ENCODE peak calls at places on chromosomes 11 and 22, in eight cellular contexts. H is MCF 10A, S is fibroblast of lung, E is fibroblast of the aortic adventitia, F is coronary artery, Z is activated B cell treated with CpG ODN at 0.5 μM for 24 hours, C is left ventricle myocardium inferior, L is WTC11. M is an unnamed sample.

GRCh38 chr11:79538775-79539174 is 97.9 kb upstream of the TENM4 start:
- DNase-seq in E (no peak), C (no peak), L (no peak), H (no peak), Z (no peak), F (no peak), S (no peak), M (no peak)

GRCh38 chr22:42328130-42328821 is 57.8 kb upstream of the TCF20 start:
- DNase-seq in E (no peak), H (no peak), Z (no peak), L (no peak), F (no peak), S (no peak), C (no peak), M (no peak)

GRCh38 chr11:17734986-17735822 is 623 bp downstream of the KCNC1 start:
- DNase-seq in S (peak; percentile 61), Z (no peak), C (peak; percentile 66), F (no peak), E (peak; percentile 59), L (peak; percentile 77), H (peak; percentile 67), M (peak; percentile 73)

GRCh38 chr11:70005107-70005818 is 72.9 kb upstream of the ANO1 start:
- DNase-seq in H (peak; percentile 8), L (no peak), E (peak; percentile 50), Z (no peak), C (no peak), F (no peak), S (peak; percentile 76), M (no peak)

GRCh38 chr11:11967669-11968510 is 40.5 kb downstream of the DKK3 start:
- DNase-seq in S (no peak), F (no peak), E (no peak), C (peak; percentile 11), H (no peak), Z (no peak), L (no peak), M (no peak)

GRCh38 chr11:43987384-43988039 is 45.1 kb downstream of the C11orf96 start:
- DNase-seq in L (no peak), Z (no peak), S (peak; percentile 62), C (peak; percentile 94), H (peak; percentile 34), F (peak; percentile 96), E (peak; percentile 98), M (no peak)

GRCh38 chr22:27381960-27382742 is 419.4 kb downstream of the MN1 start:
- DNase-seq in F (no peak), H (no peak), C (no peak), L (peak; percentile 20), S (no peak), Z (no peak), E (no peak), M (no peak)

GRCh38 chr11:66617148-66617814 is 851 bp downstream of the RBM14 start:
- DNase-seq in S (no peak), Z (no peak), C (peak; percentile 80), E (no peak), H (peak; percentile 52), F (peak; percentile 89), L (no peak), M (no peak)

GRCh38 chr11:16028406-16028805 is 327.9 kb downstream of the SOX6 start:
- DNase-seq in L (no peak), E (no peak), H (no peak), S (peak; percentile 34), C (no peak), F (no peak), Z (no peak), M (no peak)

GRCh38 chr11:128904872-128905344 is 13.8 kb downstream of the KCNJ5 start:
- DNase-seq in L (no peak), F (no peak), Z (no peak), C (peak; percentile 48), S (peak; percentile 55), H (peak; percentile 71), E (peak; percentile 40), M (no peak)

GRCh38 chr11:65580756-65581155 is 4.9 kb downstream of the EHBP1L1 start:
- DNase-seq in L (no peak), F (no peak), E (no peak), C (no peak), S (no peak), H (no peak), Z (no peak), M (no peak)

GRCh38 chr11:82978422-82979099 is 77.0 kb downstream of the DDIAS start:
- DNase-seq in F (no peak), C (no peak), L (no peak), H (peak; percentile 60), S (peak; percentile 77), E (peak; percentile 69), Z (no peak), M (no peak)

GRCh38 chr11:69381681-69382130 is 87.8 kb downstream of the MYEOV start:
- DNase-seq in S (no peak), E (no peak), L (no peak), Z (peak; percentile 5), F (no peak), C (no peak), H (no peak), M (no peak)

GRCh38 chr11:2199466-2200341 is 28.1 kb upstream of the TH start:
- DNase-seq in E (no peak), F (no peak), S (no peak), Z (no peak), L (no peak), C (no peak), H (no peak), M (no peak)

GRCh38 chr11:74849525-74850391 is 99.1 kb downstream of the XRRA1 start:
- DNase-seq in L (peak; percentile 56), S (peak; percentile 60), F (no peak), H (peak; percentile 7), Z (no peak), C (no peak), E (peak; percentile 72), M (no peak)

GRCh38 chr11:4610258-4610935 is 2.4 kb upstream of the TRIM68 start:
- DNase-seq in L (no peak), Z (no peak), H (no peak), S (peak; percentile 3), E (peak; percentile 55), C (no peak), F (no peak), M (no peak)

GRCh38 chr11:103939694-103940093 is 96.7 kb upstream of the DDI1 start:
- DNase-seq in S (no peak), Z (no peak), H (no peak), L (no peak), F (no peak), E (no peak), C (no peak), M (no peak)

GRCh38 chr11:100776212-100776896 is 89.3 kb downstream of the ARHGAP42 start:
- DNase-seq in F (no peak), E (no peak), Z (no peak), H (peak; percentile 57), L (no peak), C (no peak), S (peak; percentile 86), M (no peak)

GRCh38 chr22:26474687-26475086 is 8.9 kb downstream of the HPS4 start:
- DNase-seq in F (no peak), S (no peak), C (no peak), H (no peak), L (no peak), Z (no peak), E (no peak), M (no peak)

GRCh38 chr11:103964390-103964789 is 72.0 kb upstream of the DDI1 start:
- DNase-seq in L (no peak), Z (no peak), H (no peak), F (no peak), C (no peak), E (no peak), S (no peak), M (no peak)

GRCh38 chr22:32648486-32648885 is 153.0 kb upstream of the TIMP3 start:
- DNase-seq in C (no peak), F (no peak), H (no peak), Z (no peak), L (no peak), E (no peak), S (no peak), M (no peak)

GRCh38 chr11:128323381-128323780 is 264.0 kb downstream of the ETS1 start:
- DNase-seq in F (no peak), C (no peak), H (peak; percentile 18), S (peak; percentile 51), L (no peak), Z (no peak), E (peak; percentile 37), M (no peak)

GRCh38 chr11:14653090-14653489 is 9.5 kb downstream of the PDE3B start:
- DNase-seq in Z (no peak), L (no peak), F (no peak), E (no peak), C (no peak), H (no peak), S (no peak), M (no peak)

GRCh38 chr22:22047776-22048175 is 65.2 kb upstream of the TOP3B start:
- DNase-seq in E (no peak), F (no peak), H (no peak), S (no peak), L (no peak), Z (no peak), C (no peak), M (no peak)

DNA sequence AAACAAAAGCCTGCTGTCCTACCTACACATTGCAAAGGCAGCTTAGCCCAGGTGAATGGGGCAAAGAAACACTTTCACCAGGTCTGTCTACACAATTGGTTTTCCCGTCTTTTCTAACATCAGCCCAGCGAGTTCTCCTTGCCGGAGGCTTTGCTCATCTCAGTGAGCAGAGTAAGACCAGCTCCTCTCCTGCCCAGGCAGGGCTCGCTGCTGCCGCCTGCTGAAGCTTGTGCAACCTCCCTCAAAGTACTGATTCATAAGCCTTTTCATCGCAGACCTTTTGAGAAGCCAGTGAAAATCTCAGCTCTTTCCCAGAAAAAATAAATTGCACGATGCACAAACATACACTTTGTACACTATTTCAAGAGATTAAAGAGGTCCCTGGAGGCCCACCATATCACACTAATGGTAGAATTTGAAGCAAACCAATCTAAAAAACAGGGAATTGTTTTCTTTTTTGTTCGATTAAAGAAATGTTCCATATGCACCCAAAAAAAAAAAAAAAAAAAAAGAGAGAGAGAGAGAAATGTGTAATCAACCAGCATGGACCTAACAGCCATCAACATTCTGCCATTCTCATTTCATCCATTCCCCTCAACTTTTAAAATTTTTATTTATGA is 328.1 kb upstream of the MPPED2 start:
- DNase-seq in C (peak; percentile 45), E (peak; percentile 53), L (peak; percentile 83), F (no peak), Z (no peak), H (peak; percentile 43), S (peak; percentile 65), M (peak; percentile 77)
- TF ChIP-seq CTCF in C (peak; percentile 76), E (peak; percentile 84), L (peak; percentile 42), F (peak; percentile 45), Z (no peak), H (peak; percentile 40), S (peak; percentile 95), M (no peak)

GRCh38 chr11:46247664-46248063 is 29.8 kb upstream of the CREB3L1 start:
- DNase-seq in C (no peak), E (peak; percentile 38), F (no peak), H (peak; percentile 82), S (peak; percentile 43), Z (no peak), L (peak; percentile 75), M (no peak)
- TF ChIP-seq CTCF in C (peak; percentile 45), E (no peak), F (no peak), H (peak; percentile 22), S (peak; percentile 3), Z (no peak), L (peak; percentile 32), M (peak; percentile 16)

GRCh38 chr11:124837491-124837856 is 27.8 kb upstream of the ROBO3 start:
- DNase-seq in E (peak; percentile 92), S (peak; percentile 93), L (no peak), C (no peak), H (peak; percentile 80), F (peak; percentile 70), Z (no peak), M (no peak)
- TF ChIP-seq CTCF in E (peak; percentile 85), S (peak; percentile 82), L (no peak), C (no peak), H (peak; percentile 26), F (no peak), Z (no peak), M (no peak)

GRCh38 chr11:35274909-35275807 is 136.2 kb downstream of the CD44 start:
- DNase-seq in H (peak; percentile 66), Z (no peak), F (no peak), E (peak; percentile 45), S (peak; percentile 33), L (no peak), C (peak; percentile 38), M (no peak)
- TF ChIP-seq CTCF in H (no peak), Z (no peak), F (no peak), E (no peak), S (no peak), L (no peak), C (no peak), M (no peak)

M was measured in mesothelial cell of epicardium.